ENCODE peak calls at places on chromosomes 16 and 17, in seven cellular contexts. C is SK-N-SH, M is HepG2, L is HCT116, W is K562, U is H1, K is GM12878. P is an unnamed sample.

GRCh38 chr16:20740007-20740883 is 1.4 kb downstream of the THUMPD1 start:
- DNase-seq in C (peak), L (no peak), W (no peak), U (no peak), M (peak), K (no peak), P (no peak)

GRCh38 chr16:1870365-1871082 is 1.4 kb downstream of the MEIOB start:
- DNase-seq in C (no peak), U (no peak), K (no peak), W (no peak), L (peak), M (peak), P (peak)

GRCh38 chr17:35627417-35627816 is 40.3 kb downstream of the AP2B1 start:
- DNase-seq in K (no peak), M (peak), C (no peak), U (no peak), W (no peak), L (no peak), P (no peak)

GRCh38 chr16:88382491-88383400 is at the start of gene ZNF469:
- DNase-seq in M (no peak), C (peak), L (no peak), K (no peak), W (no peak), U (peak), P (no peak)

GRCh38 chr16:19831678-19832077 is 53.0 kb downstream of the GPRC5B start:
- DNase-seq in C (no peak), K (no peak), M (no peak), L (no peak), W (no peak), U (no peak), P (peak)

GRCh38 chr16:82187829-82188228 is 17.8 kb upstream of the MPHOSPH6 start:
- DNase-seq in C (no peak), M (no peak), W (no peak), K (no peak), U (no peak), L (no peak), P (no peak)

GRCh38 chr16:74461826-74462225 is 40.5 kb upstream of the CLEC18B start:
- DNase-seq in W (no peak), K (no peak), L (no peak), M (no peak), C (no peak), U (no peak), P (no peak)

GRCh38 chr16:23567602-23568001 is 10.1 kb downstream of the UBFD1 start:
- DNase-seq in K (no peak), U (no peak), W (no peak), M (no peak), L (no peak), C (no peak), P (no peak)

GRCh38 chr17:49035470-49036269 is 38.5 kb downstream of the IGF2BP1 start:
- DNase-seq in L (peak), M (no peak), W (peak), K (no peak), C (peak), U (peak), P (peak)

GRCh38 chr17:63150466-63150865 is 184.4 kb downstream of the TANC2 start:
- DNase-seq in M (no peak), K (no peak), W (no peak), C (no peak), L (no peak), U (no peak), P (no peak)

GRCh38 chr17:72126575-72127486 is 6.0 kb downstream of the SOX9 start:
- DNase-seq in M (peak), C (peak), L (peak), W (no peak), U (no peak), K (no peak), P (no peak)

GRCh38 chr17:32015245-32016013 is 8.2 kb downstream of the LRRC37B start:
- DNase-seq in U (no peak), M (no peak), L (no peak), C (no peak), W (no peak), K (no peak), P (peak)

GRCh38 chr17:34761646-34762045 is 182.3 kb downstream of the TMEM132E start:
- DNase-seq in L (no peak), K (no peak), W (no peak), C (no peak), U (no peak), M (no peak), P (no peak)

GRCh38 chr17:83058478-83059167 is 20.8 kb upstream of the METRNL start:
- DNase-seq in L (no peak), C (peak), U (peak), W (no peak), K (no peak), M (no peak), P (no peak)

GRCh38 chr17:80749611-80750010 is 205.0 kb downstream of the RPTOR start:
- DNase-seq in U (no peak), M (no peak), K (no peak), C (no peak), L (no peak), W (no peak), P (no peak)

GRCh38 chr17:81246679-81247338 is 7.7 kb downstream of the NDUFAF8 start:
- DNase-seq in M (no peak), L (no peak), W (no peak), K (no peak), C (no peak), U (no peak), P (no peak)

GRCh38 chr17:19720631-19721426 is 4.4 kb upstream of the SLC47A2 start:
- DNase-seq in M (peak), L (no peak), U (no peak), W (no peak), K (no peak), C (no peak), P (no peak)

GRCh38 chr17:65797809-65798208 is 236.4 kb upstream of the AXIN2 start:
- DNase-seq in L (no peak), C (peak), M (peak), W (peak), U (peak), K (no peak), P (no peak)

GRCh38 chr17:83065660-83066542 is 13.5 kb upstream of the METRNL start:
- DNase-seq in U (peak), K (no peak), M (no peak), W (no peak), C (no peak), L (no peak), P (no peak)

GRCh38 chr17:76517638-76518038 is 16.4 kb upstream of the RHBDF2 start:
- DNase-seq in M (peak), W (no peak), K (no peak), L (no peak), U (no peak), C (no peak), P (no peak)

GRCh38 chr16:89502319-89502843 is 5.8 kb upstream of the SPG7 start:
- DNase-seq in C (no peak), U (no peak), L (peak), K (no peak), M (peak), W (no peak), P (no peak)

GRCh38 chr16:53089434-53090270 is 34.9 kb downstream of the CHD9 start:
- DNase-seq in L (no peak), M (peak), K (no peak), U (no peak), C (no peak), W (no peak), P (no peak)

GRCh38 chr16:49453983-49454382 is 80.4 kb downstream of the C16orf78 start:
- DNase-seq in M (no peak), C (no peak), W (peak), K (no peak), L (peak), U (no peak), P (no peak)

GRCh38 chr17:76237859-76238313 is 2.4 kb downstream of the RNF157 start:
- DNase-seq in U (no peak), M (peak), C (no peak), W (no peak), K (no peak), L (no peak), P (no peak)

GRCh38 chr17:26818736-26819135 is 475.2 kb upstream of the WSB1 start:
- DNase-seq in C (no peak), M (peak), K (no peak), W (no peak), L (peak), U (no peak), P (no peak)

GRCh38 chr17:3534881-3535252 is 22.7 kb downstream of the TRPV3 start:
- DNase-seq in M (no peak), C (no peak), W (no peak), U (no peak), K (no peak), L (peak), P (no peak)

GRCh38 chr16:27230562-27230991 is 27.3 kb downstream of the KDM8 start:
- DNase-seq in M (no peak), C (no peak), L (no peak), U (no peak), W (no peak), K (no peak), P (no peak)

GRCh38 chr17:77214743-77215142 is 74.0 kb downstream of the SEC14L1 start:
- DNase-seq in W (no peak), U (peak), K (no peak), M (peak), L (peak), C (peak), P (no peak)

GRCh38 chr17:40317345-40317873 is 8.4 kb downstream of the RARA start:
- DNase-seq in K (no peak), W (peak), C (peak), M (peak), L (peak), U (peak), P (no peak)

GRCh38 chr16:46903255-46903905 is 19.2 kb downstream of the GPT2 start:
- DNase-seq in U (no peak), K (no peak), C (no peak), M (no peak), L (no peak), W (no peak), P (no peak)

GRCh38 chr16:7601100-7601499 is 268.5 kb downstream of the RBFOX1 start:
- DNase-seq in W (no peak), M (no peak), L (no peak), U (no peak), C (no peak), K (no peak), P (no peak)

GRCh38 chr17:75691371-75692290 is 24.5 kb downstream of the SAP30BP start:
- DNase-seq in M (no peak), U (no peak), W (no peak), K (no peak), L (no peak), C (no peak), P (no peak)

DNA sequence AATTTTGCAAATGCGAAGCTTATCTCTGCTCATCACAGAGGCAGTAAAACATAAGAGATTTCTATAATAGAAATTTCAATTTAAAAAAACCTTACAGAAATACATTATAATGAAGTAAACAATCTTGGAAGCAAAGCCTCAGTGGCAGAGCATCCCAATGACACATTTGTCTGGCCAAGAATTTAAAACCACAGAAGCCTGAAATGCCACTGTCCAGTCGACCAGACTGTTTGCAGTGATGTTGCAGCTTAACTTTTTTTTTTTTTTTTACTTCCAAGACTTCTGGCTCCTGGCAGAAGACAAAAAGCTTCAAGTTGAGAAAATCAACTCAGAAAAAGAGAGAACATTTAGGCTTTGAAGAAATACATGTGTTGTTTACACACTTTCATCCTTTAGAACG is 205.6 kb upstream of the MON1B start:
- DNase-seq in L (no peak), W (no peak), M (no peak), U (no peak), C (no peak), K (no peak), P (no peak)
- TF ChIP-seq SIN3A in L (no peak), W (no peak), M (no peak), U (no peak), C (no peak), K (no peak), P (no peak)

GRCh38 chr16:11047939-11048500 is 103.7 kb downstream of the CLEC16A start:
- DNase-seq in C (no peak), W (no peak), K (no peak), M (no peak), U (no peak), L (no peak), P (no peak)
- TF ChIP-seq SIN3A in C (no peak), W (no peak), K (no peak), M (no peak), U (no peak), L (no peak), P (no peak)

GRCh38 chr17:38327936-38328335 is 15.8 kb downstream of the GPR179 start:
- DNase-seq in L (no peak), M (no peak), U (no peak), K (no peak), W (no peak), C (peak), P (no peak)
- TF ChIP-seq SIN3A in L (no peak), M (no peak), U (no peak), K (no peak), W (no peak), C (no peak), P (no peak)

DNA sequence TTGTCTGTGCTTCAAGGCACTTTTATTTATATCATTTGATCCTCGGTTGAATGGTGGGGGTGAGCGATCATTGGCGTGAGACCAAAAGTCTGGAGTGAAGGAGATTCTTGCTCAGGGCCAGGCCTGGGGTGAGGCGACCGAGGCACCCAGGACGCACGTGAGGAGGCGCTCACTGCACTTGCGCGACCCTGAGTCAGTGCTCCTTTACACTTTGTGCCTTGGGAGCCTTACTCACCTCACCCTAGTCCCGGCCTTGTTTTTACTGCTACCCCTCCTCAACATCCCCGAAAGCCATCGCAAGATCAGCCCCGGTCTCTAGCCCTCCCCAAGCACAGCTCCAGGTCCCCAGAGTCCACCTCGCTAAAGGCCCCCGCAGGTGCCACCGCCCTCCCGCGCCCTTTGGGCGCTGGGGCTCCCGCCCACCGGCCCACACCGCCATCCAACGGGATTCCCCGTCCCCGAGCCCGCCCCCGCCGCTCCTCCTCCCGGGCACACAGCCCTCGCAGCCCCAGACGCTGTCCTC is 496 bp downstream of the EZH1 start:
- DNase-seq in U (no peak), W (no peak), L (peak), C (no peak), M (peak), K (peak), P (no peak)
- TF ChIP-seq SIN3A in U (peak), W (no peak), L (no peak), C (no peak), M (peak), K (peak), P (no peak)

P was measured in Panc1.